ENCODE peak calls at places on chromosomes 5 and 9, in four cellular contexts. O is IMR-90, P is HepG2, W is GM12878. D is an unnamed sample. For H3K4me1, the result is how much of the 10 kb centered on the place peaks cover.

GRCh38 chr9:18632624-18633407 is 158.9 kb downstream of the ADAMTSL1 start:
- DNase-seq in W (no peak), O (peak), P (no peak), D (no peak)

GRCh38 chr9:120612218-120612617 is 32.3 kb upstream of the CDK5RAP2 start:
- DNase-seq in W (no peak), O (peak), P (no peak), D (no peak)

GRCh38 chr5:180111273-180111695 is 39.7 kb upstream of the RNF130 start:
- DNase-seq in W (no peak), P (no peak), O (no peak), D (no peak)

GRCh38 chr9:92896037-92896436 is 18.2 kb upstream of the ZNF484 start:
- DNase-seq in O (no peak), W (no peak), P (no peak), D (no peak)

GRCh38 chr9:86765736-86766410 is 181.4 kb downstream of the GAS1 start:
- DNase-seq in O (no peak), W (no peak), P (no peak), D (no peak)

GRCh38 chr9:76338418-76338817 is 55.8 kb downstream of the RFK start:
- DNase-seq in P (no peak), W (no peak), O (no peak), D (no peak)

GRCh38 chr5:149605998-149606721 is 24.9 kb downstream of the ARHGEF37 start:
- DNase-seq in O (peak), P (no peak), W (peak), D (peak)

GRCh38 chr5:95080456-95080855 is 204.4 kb downstream of the MCTP1 start:
- DNase-seq in P (no peak), W (no peak), O (no peak), D (no peak)

GRCh38 chr9:92970467-92970923 is 23.2 kb downstream of the FGD3 start:
- DNase-seq in O (peak), P (no peak), W (no peak), D (peak)

GRCh38 chr9:20884985-20885593 is 146.4 kb downstream of the HACD4 start:
- DNase-seq in W (peak), P (peak), O (peak), D (no peak)

GRCh38 chr5:78236046-78236445 is 58.5 kb downstream of the AP3B1 start:
- DNase-seq in W (no peak), O (peak), P (no peak), D (no peak)

GRCh38 chr5:84168841-84169240 is 215.8 kb downstream of the EDIL3 start:
- DNase-seq in O (peak), W (no peak), P (no peak), D (no peak)

GRCh38 chr5:137115152-137115551 is 384.0 kb downstream of the SPOCK1 start:
- DNase-seq in W (no peak), P (no peak), O (no peak), D (no peak)

GRCh38 chr9:26310294-26310693 is 582.3 kb downstream of the CAAP1 start:
- DNase-seq in O (peak), P (no peak), W (no peak), D (no peak)

GRCh38 chr5:142962172-142962528 is 192.0 kb downstream of the ARHGAP26 start:
- DNase-seq in O (no peak), P (no peak), W (no peak), D (no peak)

GRCh38 chr5:126066795-126067321 is 356.4 kb upstream of the GRAMD2B start:
- DNase-seq in O (no peak), W (no peak), P (no peak), D (no peak)

GRCh38 chr9:70260007-70260443 is 1.2 kb downstream of the SMC5 start:
- DNase-seq in O (no peak), P (no peak), W (no peak), D (no peak)

GRCh38 chr5:132327278-132327959 is 33.2 kb downstream of the SLC22A4 start:
- DNase-seq in P (no peak), O (peak), W (no peak), D (no peak)

GRCh38 chr5:179613460-179614071 is 9.9 kb downstream of the HNRNPH1 start:
- DNase-seq in O (no peak), W (no peak), P (no peak), D (peak)

GRCh38 chr9:76400534-76401096 is 6.4 kb upstream of the RFK start:
- DNase-seq in O (peak), P (peak), W (no peak), D (no peak)

GRCh38 chr5:149639718-149640117 is 58.4 kb downstream of the ARHGEF37 start:
- DNase-seq in P (no peak), O (no peak), W (no peak), D (no peak)

GRCh38 chr5:152303841-152304240 is 101.2 kb downstream of the NMUR2 start:
- DNase-seq in O (no peak), W (no peak), P (no peak), D (no peak)

GRCh38 chr9:75907329-75907728 is 16.9 kb downstream of the PCSK5 start:
- DNase-seq in O (peak), W (no peak), P (peak), D (no peak)

GRCh38 chr5:83760579-83760978 is 39.9 kb upstream of the HAPLN1 start:
- DNase-seq in W (no peak), P (no peak), O (no peak), D (no peak)

GRCh38 chr5:65213921-65214525 is 267.7 kb downstream of the ADAMTS6 start:
- DNase-seq in P (peak), O (peak), W (no peak), D (peak)

GRCh38 chr9:115164511-115164974 is 46.6 kb upstream of the TNC start:
- DNase-seq in O (peak), P (peak), W (no peak), D (no peak)

GRCh38 chr5:172766287-172767104 is 4.5 kb downstream of the DUSP1 start:
- DNase-seq in P (peak), O (peak), W (no peak), D (no peak)

GRCh38 chr5:132901730-132902129 is 28.3 kb downstream of the LEAP2 start:
- DNase-seq in W (no peak), O (no peak), P (no peak), D (no peak)

GRCh38 chr5:77143998-77144836 is 57.1 kb upstream of the ZBED3 start:
- DNase-seq in P (peak), W (peak), O (peak), D (peak)

GRCh38 chr5:18800293-18801025 is 1166.2 kb downstream of the TAF11L14 start:
- DNase-seq in P (no peak), O (no peak), W (no peak), D (no peak)

GRCh38 chr5:8188874-8189588 is 320.1 kb downstream of the MTRR start:
- DNase-seq in P (no peak), O (peak), W (no peak), D (no peak)

GRCh38 chr5:97073420-97073819 is 69.0 kb downstream of the LIX1 start:
- DNase-seq in P (no peak), W (no peak), O (no peak), D (no peak)

GRCh38 chr5:56357426-56357825 is 124.3 kb upstream of the ANKRD55 start:
- DNase-seq in O (no peak), W (no peak), P (no peak), D (no peak)

GRCh38 chr9:136653323-136654064 is 9.2 kb upstream of the EGFL7 start:
- DNase-seq in O (no peak), P (no peak), W (no peak), D (no peak)

GRCh38 chr9:136646827-136647711 is 15.6 kb upstream of the EGFL7 start:
- DNase-seq in P (no peak), O (no peak), W (no peak), D (no peak)

GRCh38 chr9:136648746-136649145 is 14.0 kb upstream of the EGFL7 start:
- DNase-seq in W (no peak), P (no peak), O (no peak), D (no peak)

GRCh38 chr9:136651859-136652258 is 10.9 kb upstream of the EGFL7 start:
- DNase-seq in O (no peak), W (no peak), P (no peak), D (no peak)

GRCh38 chr9:136650648-136651047 is 12.1 kb upstream of the EGFL7 start:
- DNase-seq in O (no peak), P (no peak), W (peak), D (no peak)
- H3K4me1 ChIP-seq in O (under half), P (under half), W (under half), D (under half)

GRCh38 chr9:16032799-16033198 is 480.0 kb downstream of the CCDC171 start:
- DNase-seq in W (no peak), O (peak), P (no peak), D (no peak)

GRCh38 chr9:16031486-16031885 is 478.6 kb downstream of the CCDC171 start:
- DNase-seq in W (no peak), P (no peak), O (no peak), D (no peak)

GRCh38 chr9:16031971-16032370 is 479.1 kb downstream of the CCDC171 start:
- DNase-seq in O (no peak), W (no peak), P (no peak), D (no peak)

GRCh38 chr9:16033921-16034320 is 481.1 kb downstream of the CCDC171 start:
- DNase-seq in W (no peak), O (no peak), P (no peak), D (no peak)

DNA sequence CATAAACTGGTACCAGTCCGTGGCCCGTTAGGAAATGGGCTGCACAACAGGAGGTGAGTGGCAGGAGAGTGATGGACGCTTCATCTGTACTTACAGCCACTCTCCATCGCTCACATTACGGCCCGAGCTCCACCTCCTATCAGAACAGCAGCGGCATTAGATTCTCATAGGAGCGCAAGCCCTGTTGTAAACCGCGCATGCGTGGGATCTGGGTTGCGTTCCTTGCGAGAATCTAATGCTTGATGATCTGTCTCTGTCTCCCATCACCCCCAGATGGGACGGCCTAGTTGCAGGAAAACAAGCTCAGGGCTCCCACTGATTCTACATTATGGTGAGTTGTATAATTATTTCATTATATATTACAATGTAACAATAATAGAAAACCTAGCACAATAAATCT is 480.4 kb downstream of the CCDC171 start:
- DNase-seq in O (no peak), W (no peak), P (no peak), D (peak)
- H2AFZ ChIP-seq in O (peak), W (no peak), P (no peak), D (no peak)

DNA sequence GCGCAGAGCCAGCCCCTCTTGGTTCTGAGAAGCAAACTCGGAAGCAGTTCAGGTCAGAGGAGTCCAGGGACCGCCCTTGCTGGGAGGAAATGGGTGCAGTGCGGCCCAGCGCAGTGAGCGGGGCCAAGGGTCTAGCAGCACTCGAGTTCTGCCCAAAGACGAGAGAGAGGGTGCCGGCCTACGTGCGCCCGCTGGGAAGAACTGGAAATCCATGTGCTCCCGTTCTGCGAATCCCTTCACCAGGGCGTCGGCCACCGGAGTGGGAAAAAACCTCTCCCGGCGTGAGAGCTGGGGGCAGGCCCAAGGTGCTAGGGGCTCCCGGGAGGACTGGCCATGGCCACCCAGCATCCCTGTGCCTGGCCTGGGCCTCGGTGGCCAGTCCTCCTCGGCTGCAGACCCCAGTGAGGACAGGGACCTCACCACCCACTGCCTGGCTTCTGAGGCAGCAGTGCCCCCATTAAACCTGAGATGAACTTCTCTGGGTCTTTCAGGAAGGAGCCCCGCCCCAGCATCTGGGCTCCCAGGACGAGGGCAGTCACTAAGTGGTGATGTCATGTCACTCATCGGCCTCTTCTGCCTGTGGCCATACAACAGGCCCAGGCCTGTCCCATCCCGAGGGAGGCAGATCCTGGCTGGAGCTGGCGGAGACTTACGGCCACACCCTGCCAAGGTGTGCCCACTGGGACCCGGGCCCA is 10.6 kb downstream of the TMEM250 start:
- DNase-seq in W (no peak), P (no peak), O (no peak), D (peak)
- TF ChIP-seq BHLHE40 in W (no peak), P (no peak), O (no peak), D (no peak)

GRCh38 chr9:131272212-131272611 is 4.1 kb downstream of the FAM78A start:
- DNase-seq in P (no peak), W (no peak), O (no peak), D (peak)
- H3K4me1 ChIP-seq in P (half or more), W (under half), O (under half), D (half or more)

DNA sequence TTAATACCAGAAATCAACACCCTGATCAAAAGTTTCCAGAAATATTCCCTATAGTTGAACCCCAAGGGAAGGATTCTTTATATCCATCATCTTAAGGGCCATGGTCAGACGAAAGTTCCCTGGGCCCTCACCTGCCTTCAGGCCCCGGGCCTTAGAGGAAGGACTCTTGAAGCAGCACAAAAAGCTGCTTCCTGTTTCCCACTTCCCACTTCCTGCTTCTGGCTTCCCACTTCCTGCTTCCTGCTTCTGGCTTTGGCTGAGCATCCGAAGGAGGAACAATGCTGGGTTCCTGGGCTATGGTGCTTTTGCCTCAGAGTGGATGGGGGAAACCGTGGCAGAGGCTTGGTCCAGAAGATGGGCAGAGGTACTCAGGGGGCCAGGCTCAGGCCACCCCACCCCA is 25.8 kb upstream of the DAP start:
- DNase-seq in P (no peak), W (no peak), O (no peak), D (no peak)
- H2AFZ ChIP-seq in P (no peak), W (no peak), O (no peak), D (peak)

GRCh38 chr5:173896631-173897030 is 8.5 kb downstream of the CPEB4 start:
- DNase-seq in O (no peak), P (no peak), W (no peak), D (no peak)
- TF ChIP-seq BHLHE40 in O (no peak), P (no peak), W (no peak), D (no peak)